ENCODE peak calls at places on chromosomes 5 and 9, in six cellular contexts. H is heart right ventricle, B is hepatocyte, K is heart left ventricle, M is H9, Z is GM12878. J is an unnamed sample.
A peak's percentile ranks its signal among the peaks of the same experiment; 100 is the strongest.

GRCh38 chr5:6439588-6440550 is 8.8 kb upstream of the UBE2QL1 start:
- DNase-seq in H (no peak), B (no peak), K (no peak), M (no peak), Z (no peak), J (no peak)

GRCh38 chr5:180075703-180076102 is 4.1 kb upstream of the RNF130 start:
- DNase-seq in H (no peak), B (no peak), K (no peak), M (no peak), Z (no peak), J (no peak)

GRCh38 chr9:472676-473075 is 258.0 kb downstream of the DOCK8 start:
- DNase-seq in H (no peak), B (no peak), K (no peak), M (no peak), Z (no peak), J (no peak)

GRCh38 chr5:126234563-126235195 is 188.5 kb upstream of the GRAMD2B start:
- DNase-seq in H (no peak), B (peak; percentile 24), K (no peak), M (peak; percentile 53), Z (no peak), J (no peak)

GRCh38 chr9:22158275-22158674 is 149.2 kb upstream of the CDKN2B start:
- DNase-seq in H (no peak), B (no peak), K (no peak), M (no peak), Z (no peak), J (no peak)

GRCh38 chr5:67081259-67081658 is 115.3 kb downstream of the CD180 start:
- DNase-seq in H (no peak), B (no peak), K (no peak), M (no peak), Z (no peak), J (no peak)

GRCh38 chr9:90995516-90995915 is 193.9 kb downstream of the SYK start:
- DNase-seq in H (no peak), B (no peak), K (no peak), M (no peak), Z (no peak), J (no peak)

GRCh38 chr9:77291714-77292113 is 114.4 kb downstream of the VPS13A start:
- DNase-seq in H (no peak), B (peak; percentile 5), K (no peak), M (peak; percentile 45), Z (no peak), J (no peak)

GRCh38 chr9:91302831-91303230 is 58.9 kb downstream of the AUH start:
- DNase-seq in H (no peak), B (no peak), K (no peak), M (no peak), Z (no peak), J (no peak)

GRCh38 chr5:68449380-68449779 is 233.8 kb downstream of the PIK3R1 start:
- DNase-seq in H (peak; percentile 27), B (no peak), K (peak; percentile 47), M (no peak), Z (no peak), J (no peak)

GRCh38 chr5:45437746-45438145 is 258.4 kb downstream of the HCN1 start:
- DNase-seq in H (no peak), B (no peak), K (no peak), M (no peak), Z (no peak), J (no peak)

GRCh38 chr5:1734271-1734907 is 65.2 kb downstream of the MRPL36 start:
- DNase-seq in H (no peak), B (no peak), K (no peak), M (no peak), Z (no peak), J (peak; percentile 57)

GRCh38 chr5:67350185-67350584 is 153.6 kb upstream of the CD180 start:
- DNase-seq in H (no peak), B (no peak), K (no peak), M (no peak), Z (no peak), J (no peak)

GRCh38 chr5:149777382-149777781 is 47.3 kb downstream of the PPARGC1B start:
- DNase-seq in H (peak; percentile 57), B (no peak), K (peak; percentile 60), M (no peak), Z (no peak), J (no peak)

GRCh38 chr5:149779071-149779470 is 49.0 kb downstream of the PPARGC1B start:
- DNase-seq in H (no peak), B (no peak), K (no peak), M (no peak), Z (no peak), J (no peak)

GRCh38 chr5:149782018-149782899 is 52.1 kb downstream of the PPARGC1B start:
- DNase-seq in H (peak; percentile 64), B (no peak), K (no peak), M (no peak), Z (no peak), J (no peak)

GRCh38 chr5:149781612-149782011 is 51.5 kb downstream of the PPARGC1B start:
- DNase-seq in H (no peak), B (no peak), K (no peak), M (no peak), Z (no peak), J (no peak)

DNA sequence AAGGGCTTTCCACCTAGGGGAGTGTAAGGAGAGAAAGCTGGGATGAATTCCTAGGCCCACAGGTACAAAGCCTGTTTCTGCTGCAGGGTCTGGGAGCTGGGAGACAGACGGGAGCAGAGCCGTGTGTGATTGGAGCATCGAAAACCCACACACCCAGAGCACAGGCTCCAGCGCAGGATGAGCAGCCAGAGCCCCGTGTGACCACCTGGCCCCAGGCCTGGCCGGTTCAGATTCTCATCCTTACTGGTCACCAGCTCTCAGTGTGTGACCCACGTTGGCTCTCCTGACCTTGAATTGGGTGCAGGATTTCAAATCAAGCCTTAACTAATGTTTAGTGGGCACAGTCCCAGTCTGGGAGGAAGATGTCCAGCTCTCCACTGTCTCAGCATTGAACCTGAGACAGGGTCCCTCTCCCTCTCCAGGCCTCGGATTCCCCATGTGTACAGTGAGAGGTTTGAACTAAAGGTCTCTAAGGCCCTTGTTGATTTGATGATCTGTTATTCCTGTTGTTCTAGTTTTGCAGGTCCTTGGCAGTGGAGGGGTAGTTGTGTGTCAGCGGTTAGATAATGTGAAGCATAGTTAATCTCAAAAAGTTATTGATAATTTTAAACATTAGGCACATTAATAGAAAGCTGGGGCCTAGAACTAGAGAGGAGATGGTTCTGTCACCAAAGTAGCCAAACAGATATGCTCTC is 50.1 kb downstream of the PPARGC1B start:
- DNase-seq in H (no peak), B (no peak), K (no peak), M (no peak), Z (no peak), J (no peak)
- H3K27ac ChIP-seq in H (peak overlapping the region; percentile 88), B (no peak overlapping the region), K (peak overlapping the region; percentile 87), M (no peak overlapping the region), Z (peak overlapping the region; percentile 60), J (no peak overlapping the region)

DNA sequence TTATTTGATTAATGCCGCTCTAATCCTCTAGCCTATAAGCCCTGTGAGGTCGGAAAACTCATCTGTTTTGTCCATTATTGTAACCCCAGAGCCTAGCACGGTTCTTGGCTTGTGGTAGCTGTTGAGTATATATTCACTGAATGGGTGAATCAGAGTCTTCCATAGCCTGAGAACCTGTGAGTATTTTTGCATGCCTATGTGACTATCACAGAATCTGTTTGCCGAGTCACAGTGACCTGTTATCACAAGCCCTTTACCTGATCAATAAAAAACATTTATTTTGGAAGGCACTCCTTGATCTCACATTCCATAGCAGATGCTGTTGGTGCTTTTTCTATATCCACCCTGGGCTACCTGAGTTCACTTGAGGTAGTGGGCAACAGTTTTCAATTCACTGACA is 125.0 kb upstream of the STC2 start:
- DNase-seq in H (no peak), B (no peak), K (no peak), M (no peak), Z (no peak), J (no peak)
- TF ChIP-seq CTCF in H (no peak), B (no peak), K (no peak), M (no peak), Z (no peak), J (no peak)

DNA sequence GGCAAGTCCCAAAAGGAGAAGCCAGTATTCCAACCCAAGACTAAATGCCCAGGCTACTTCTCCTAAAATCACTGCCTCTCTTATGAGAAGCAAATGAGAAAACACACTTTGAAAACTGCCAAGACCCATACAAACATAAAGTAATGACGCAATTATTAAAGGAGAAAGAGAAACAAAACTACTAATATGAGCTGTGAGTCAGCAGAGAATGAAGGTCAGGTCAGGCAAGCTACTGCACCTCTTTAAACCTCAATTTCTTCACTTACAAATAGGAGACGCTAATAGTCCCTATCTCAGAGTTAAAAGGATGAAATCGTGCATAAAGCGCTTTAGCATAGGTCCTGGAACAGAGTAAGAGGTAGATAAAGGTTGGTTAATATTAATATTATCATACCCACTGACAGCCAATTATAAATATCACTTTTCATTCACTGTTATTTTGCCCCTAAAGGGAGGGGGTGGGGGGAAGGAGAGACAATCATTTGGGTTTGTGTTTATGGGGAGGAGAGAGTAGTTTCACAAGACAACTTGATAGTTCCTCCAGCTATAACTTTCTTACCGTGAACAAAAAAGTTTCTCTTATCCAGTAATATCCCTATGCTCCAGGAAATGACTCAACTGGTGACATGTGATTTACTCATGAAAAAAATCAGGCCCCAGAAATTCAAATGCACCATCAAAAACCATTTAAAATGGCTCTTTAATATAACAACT is 3.6 kb downstream of the PSMB7 start:
- DNase-seq in H (no peak), B (no peak), K (no peak), M (no peak), Z (no peak), J (no peak)
- H3K27ac ChIP-seq in H (no peak overlapping the region), B (no peak overlapping the region), K (no peak overlapping the region), M (no peak overlapping the region), Z (no peak overlapping the region), J (no peak overlapping the region)

GRCh38 chr9:88045686-88046085 is 71.4 kb upstream of the CDK20 start:
- DNase-seq in H (no peak), B (no peak), K (no peak), M (peak; percentile 51), Z (no peak), J (no peak)

GRCh38 chr9:88037285-88037845 is 63.0 kb upstream of the CDK20 start:
- DNase-seq in H (no peak), B (no peak), K (no peak), M (peak; percentile 47), Z (no peak), J (no peak)

GRCh38 chr9:88044200-88044599 is 69.9 kb upstream of the CDK20 start:
- DNase-seq in H (no peak), B (no peak), K (no peak), M (no peak), Z (no peak), J (no peak)

GRCh38 chr9:88043647-88044046 is 69.3 kb upstream of the CDK20 start:
- DNase-seq in H (no peak), B (no peak), K (no peak), M (peak; percentile 43), Z (no peak), J (no peak)

DNA sequence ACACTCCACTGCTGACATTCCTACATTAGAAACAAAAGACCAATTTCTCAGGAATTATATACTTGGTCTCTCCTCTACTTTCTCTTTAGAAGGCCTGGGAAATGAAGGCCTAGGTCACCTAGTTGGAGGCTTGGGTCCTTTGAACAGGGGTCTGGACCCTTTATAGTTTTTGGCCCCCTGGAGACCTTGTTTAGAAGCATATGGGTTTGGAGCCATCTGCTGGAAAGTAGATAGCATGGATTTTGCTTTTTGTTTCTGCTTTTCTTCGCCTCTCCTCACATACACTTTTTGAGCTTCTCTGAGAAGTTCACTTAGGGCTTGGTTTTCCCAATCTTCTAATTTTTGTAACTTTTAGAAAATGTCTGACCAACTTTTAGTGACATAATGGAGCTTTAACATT is 67.1 kb upstream of the CDK20 start:
- DNase-seq in H (no peak), B (peak; percentile 38), K (no peak), M (no peak), Z (no peak), J (no peak)
- TF ChIP-seq CTCF in H (peak; percentile 38), B (peak; percentile 73), K (peak; percentile 33), M (peak; percentile 72), Z (no peak), J (peak; percentile 32)

J was measured in upper lobe of right lung.